ENCODE peak calls at places on chromosomes 13 and 19, in seven cellular contexts. X, D, O, V, U, Y and R are unnamed samples.

GRCh38 chr13:39631307-39631706 is 24.2 kb upstream of the COG6 start:
- DNase-seq in O (no peak), Y (no peak), D (no peak), X (no peak), U (no peak), V (no peak), R (no peak)

GRCh38 chr13:37277435-37278144 is 172.1 kb upstream of the CSNK1A1L start:
- DNase-seq in X (no peak), V (no peak), Y (no peak), O (no peak), U (peak; percentile 18), D (no peak), R (no peak)

GRCh38 chr19:18417250-18418033 is 1.8 kb upstream of the SSBP4 start:
- DNase-seq in O (peak; percentile 28), U (peak; percentile 88), X (no peak), D (peak; percentile 81), V (no peak), Y (peak; percentile 82), R (no peak)

GRCh38 chr19:42473686-42474085 is 30.9 kb upstream of the CXCL17 start:
- DNase-seq in O (no peak), V (no peak), Y (no peak), D (no peak), U (no peak), X (no peak), R (no peak)

GRCh38 chr13:45873491-45874360 is 22.2 kb upstream of the SIAH3 start:
- DNase-seq in X (no peak), Y (no peak), O (no peak), V (no peak), D (no peak), U (peak; percentile 21), R (no peak)

GRCh38 chr13:110015253-110015652 is 228.9 kb upstream of the IRS2 start:
- DNase-seq in X (no peak), U (peak; percentile 66), Y (no peak), O (no peak), V (no peak), D (peak; percentile 83), R (no peak)

GRCh38 chr13:78609464-78610205 is 6.3 kb upstream of the POU4F1 start:
- DNase-seq in Y (no peak), D (peak; percentile 67), V (peak; percentile 27), X (no peak), O (no peak), U (no peak), R (no peak)

GRCh38 chr13:39040206-39040605 is 1.9 kb downstream of the NHLRC3 start:
- DNase-seq in U (peak; percentile 16), Y (no peak), O (no peak), X (no peak), V (no peak), D (no peak), R (no peak)

GRCh38 chr13:99812611-99813010 is 159.0 kb downstream of the ZIC5 start:
- DNase-seq in O (no peak), V (no peak), Y (no peak), X (no peak), U (peak; percentile 37), D (no peak), R (no peak)

GRCh38 chr19:53068199-53068598 is 23.7 kb downstream of the ERVV-2 start:
- DNase-seq in X (no peak), O (no peak), V (no peak), Y (no peak), U (no peak), D (no peak), R (no peak)

GRCh38 chr13:105630411-105630810 is 905.1 kb downstream of the EFNB2 start:
- DNase-seq in V (no peak), D (no peak), Y (no peak), X (no peak), U (no peak), O (no peak), R (no peak)

GRCh38 chr19:16265890-16266585 is 58.6 kb upstream of the KLF2 start:
- DNase-seq in X (no peak), U (no peak), O (no peak), V (no peak), D (no peak), Y (no peak), R (no peak)

GRCh38 chr19:50261446-50261970 is 58.1 kb downstream of the MYH14 start:
- DNase-seq in U (no peak), X (no peak), O (no peak), V (no peak), D (peak; percentile 51), Y (no peak), R (no peak)

GRCh38 chr19:33661336-33661735 is 39.6 kb downstream of the CHST8 start:
- DNase-seq in X (no peak), V (no peak), Y (peak; percentile 32), O (no peak), D (no peak), U (no peak), R (no peak)

GRCh38 chr19:55594996-55595530 is 4.3 kb downstream of the FIZ1 start:
- DNase-seq in Y (no peak), U (peak; percentile 13), V (no peak), D (no peak), X (no peak), O (no peak), R (no peak)

GRCh38 chr13:49022472-49023144 is 46.9 kb downstream of the FNDC3A start:
- DNase-seq in Y (no peak), V (no peak), X (no peak), D (no peak), U (peak; percentile 23), O (no peak), R (no peak)

GRCh38 chr19:18503971-18504885 is 17.6 kb downstream of the ELL start:
- DNase-seq in X (no peak), D (peak; percentile 80), Y (no peak), U (no peak), O (no peak), V (no peak), R (no peak)

GRCh38 chr19:55640577-55641375 is at the start of gene ZNF580:
- DNase-seq in V (peak; percentile 88), U (peak; percentile 91), O (peak; percentile 36), D (peak; percentile 91), X (no peak), Y (peak; percentile 70), R (peak; percentile 59)

GRCh38 chr19:15280915-15281683 is 48.9 kb upstream of the EPHX3 start:
- DNase-seq in U (peak; percentile 93), D (peak; percentile 90), O (no peak), Y (peak; percentile 53), V (no peak), X (no peak), R (no peak)

GRCh38 chr13:113862766-113863510 is 938 bp downstream of the GAS6 start:
- DNase-seq in X (no peak), Y (peak; percentile 56), V (peak; percentile 32), O (no peak), U (peak; percentile 24), D (no peak), R (peak; percentile 15)

GRCh38 chr19:49985926-49986325 is 25.0 kb upstream of the SIGLEC11 start:
- DNase-seq in V (no peak), D (no peak), X (no peak), O (no peak), Y (no peak), U (no peak), R (no peak)

GRCh38 chr13:21853779-21854178 is 182.9 kb downstream of the FGF9 start:
- DNase-seq in X (no peak), V (no peak), U (no peak), O (no peak), Y (no peak), D (no peak), R (no peak)

GRCh38 chr13:26022538-26023292 is 29.1 kb downstream of the SHISA2 start:
- DNase-seq in X (no peak), U (peak; percentile 26), Y (no peak), V (no peak), D (peak; percentile 72), O (no peak), R (no peak)

GRCh38 chr19:938233-938923 is 12.5 kb downstream of the ARID3A start:
- DNase-seq in O (no peak), Y (no peak), D (peak; percentile 73), V (no peak), U (no peak), X (no peak), R (no peak)
- TF ChIP-seq CTCF in O (no peak), Y (no peak), D (no peak), V (no peak), U (no peak), X (no peak), R (no peak)

GRCh38 chr13:76038920-76039716 is 403.0 kb downstream of the LMO7 start:
- DNase-seq in U (no peak), D (no peak), O (no peak), Y (no peak), X (no peak), V (no peak), R (no peak)
- TF ChIP-seq CTCF in U (peak; percentile 23), D (no peak), O (no peak), Y (no peak), X (no peak), V (no peak), R (no peak)

GRCh38 chr19:48442116-48443035 is 3.4 kb upstream of the GRWD1 start:
- DNase-seq in X (no peak), V (no peak), Y (no peak), O (no peak), D (no peak), U (no peak), R (no peak)
- TF ChIP-seq CTCF in X (no peak), V (no peak), Y (no peak), O (no peak), D (no peak), U (no peak), R (no peak)

GRCh38 chr19:13244920-13245319 is 94.7 kb downstream of the IER2 start:
- DNase-seq in V (no peak), O (no peak), X (no peak), U (no peak), Y (no peak), D (no peak), R (no peak)

GRCh38 chr19:13238891-13239534 is 88.8 kb downstream of the IER2 start:
- DNase-seq in U (no peak), X (no peak), V (no peak), Y (no peak), O (no peak), D (no peak), R (no peak)

GRCh38 chr19:13240312-13241022 is 90.3 kb downstream of the IER2 start:
- DNase-seq in D (no peak), Y (no peak), U (no peak), X (no peak), O (no peak), V (no peak), R (no peak)

GRCh38 chr19:13243971-13244370 is 93.8 kb downstream of the IER2 start:
- DNase-seq in X (no peak), V (no peak), D (no peak), O (no peak), Y (no peak), U (no peak), R (no peak)

DNA sequence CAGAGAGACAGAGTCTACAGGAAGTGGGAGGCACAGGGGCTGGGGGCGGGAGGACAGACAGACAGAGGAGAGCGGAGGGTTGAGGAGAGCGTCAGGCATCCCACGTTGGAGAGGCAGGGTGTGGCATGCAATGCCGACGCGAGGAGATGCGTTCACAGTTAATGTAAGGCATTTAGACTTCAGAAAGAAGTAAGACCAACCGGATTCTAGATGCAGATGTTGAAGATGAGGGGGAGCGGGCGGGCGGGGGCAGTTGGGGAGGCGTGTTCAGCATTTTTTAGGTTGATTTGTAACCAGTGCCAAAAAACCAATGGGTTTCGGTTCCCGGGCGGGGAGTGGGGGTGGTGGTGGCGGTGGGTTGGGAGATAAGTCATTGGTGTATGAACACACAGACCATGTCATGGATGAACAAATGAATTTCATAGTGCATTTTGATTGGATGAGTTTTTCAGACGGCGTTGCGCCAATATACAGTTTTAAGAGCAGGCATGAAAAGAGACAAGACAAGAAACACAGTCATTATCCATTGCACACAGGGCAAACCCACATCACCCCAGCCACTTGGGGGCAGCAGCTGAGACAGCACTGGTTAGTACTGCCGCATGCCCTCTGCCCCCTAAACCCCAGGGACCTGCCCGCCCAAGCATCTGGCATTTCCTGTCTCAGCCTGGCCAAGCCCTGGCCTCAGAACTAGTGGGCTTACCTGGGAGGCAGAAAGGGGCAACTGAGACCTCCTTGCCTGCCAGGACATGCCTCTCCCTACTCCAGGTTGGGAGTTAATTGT is 91.3 kb downstream of the IER2 start:
- DNase-seq in O (no peak), D (no peak), U (no peak), V (no peak), X (no peak), Y (no peak), R (no peak)
- TF ChIP-seq CTCF in O (no peak), D (no peak), U (peak; percentile 17), V (no peak), X (no peak), Y (no peak), R (no peak)